ENCODE peak calls at places on chromosomes 7 and 10, in seven cellular contexts. H is foreskin keratinocyte, P is WTC11, U is germinal center, F is HEK293T, O is hippocampal formation, V is neural crest cell. T is an unnamed sample.

GRCh38 chr10:31136951-31137885 is 105.6 kb upstream of the ZNF438 start:
- DNase-seq in F (no peak), U (no peak), H (peak; percentile 31), P (no peak), O (no peak), V (no peak), T (peak; percentile 87)

GRCh38 chr10:59991661-59992060 is 85.3 kb upstream of the CCDC6 start:
- DNase-seq in F (peak; percentile 25), H (peak; percentile 93), U (peak; percentile 31), O (no peak), V (no peak), P (peak; percentile 34), T (peak; percentile 92)

GRCh38 chr10:123800299-123800698 is 91.3 kb downstream of the CPXM2 start:
- DNase-seq in P (no peak), F (no peak), H (peak; percentile 75), U (no peak), V (no peak), O (no peak), T (no peak)

GRCh38 chr10:5529702-5530411 is 5.1 kb downstream of the CALML3 start:
- DNase-seq in V (no peak), U (no peak), O (no peak), P (no peak), H (no peak), F (no peak), T (no peak)

GRCh38 chr10:103671561-103671960 is 178.1 kb downstream of the NEURL1 start:
- DNase-seq in O (no peak), H (no peak), U (no peak), P (no peak), V (no peak), F (no peak), T (no peak)

GRCh38 chr7:116777613-116778380 is 84.6 kb upstream of the CAPZA2 start:
- DNase-seq in O (no peak), H (peak; percentile 54), V (no peak), U (no peak), P (no peak), F (no peak), T (no peak)

GRCh38 chr10:72353028-72353962 is 1.4 kb downstream of the DNAJB12 start:
- DNase-seq in U (no peak), V (no peak), F (no peak), O (no peak), P (no peak), H (peak; percentile 32), T (no peak)

GRCh38 chr10:127041561-127041960 is 136.3 kb downstream of the DOCK1 start:
- DNase-seq in V (no peak), F (no peak), U (no peak), H (peak; percentile 91), P (no peak), O (no peak), T (no peak)

GRCh38 chr7:92044148-92044547 is 90.1 kb downstream of the CYP51A1 start:
- DNase-seq in H (no peak), O (no peak), P (no peak), F (no peak), U (no peak), V (no peak), T (no peak)

GRCh38 chr7:120997902-120998301 is 9.4 kb downstream of the CPED1 start:
- DNase-seq in V (no peak), U (no peak), O (no peak), F (no peak), P (no peak), H (no peak), T (peak; percentile 87)

GRCh38 chr10:44339218-44339617 is 45.7 kb downstream of the CXCL12 start:
- DNase-seq in U (no peak), F (peak; percentile 25), H (no peak), V (no peak), P (no peak), O (no peak), T (no peak)